ENCODE peak calls at places on chromosome 3, in four cellular contexts. H is lower leg skin, E is GM06990, B is heart right ventricle. G is an unnamed sample.

GRCh38 chr3:52848617-52849016 is 13.8 kb upstream of the MUSTN1 start:
- DNase-seq in B (no peak), E (no peak), H (peak), G (no peak)

GRCh38 chr3:13623101-13623654 is 74.3 kb downstream of the FBLN2 start:
- DNase-seq in B (no peak), H (no peak), E (no peak), G (no peak)

GRCh38 chr3:27679691-27680090 is 42.4 kb downstream of the EOMES start:
- DNase-seq in E (no peak), H (no peak), B (no peak), G (no peak)

GRCh38 chr3:187744169-187745151 is 808 bp downstream of the BCL6 start:
- DNase-seq in E (no peak), B (peak), H (no peak), G (peak)

GRCh38 chr3:146072061-146072460 is 88.9 kb downstream of the PLOD2 start:
- DNase-seq in B (no peak), H (no peak), E (no peak), G (no peak)

GRCh38 chr3:127073931-127074820 is 91.3 kb downstream of the PLXNA1 start:
- DNase-seq in B (no peak), H (no peak), E (no peak), G (no peak)

GRCh38 chr3:156317457-156317856 is 197.1 kb downstream of the KCNAB1 start:
- DNase-seq in E (no peak), H (no peak), B (no peak), G (no peak)

GRCh38 chr3:2921903-2922302 is 188.3 kb downstream of the IL5RA start:
- DNase-seq in E (peak), H (no peak), B (no peak), G (no peak)

GRCh38 chr3:152196782-152197181 is 71.9 kb upstream of the MBNL1 start:
- DNase-seq in E (peak), B (no peak), H (no peak), G (no peak)

GRCh38 chr3:49177073-49177472 is 5.7 kb downstream of the KLHDC8B start:
- DNase-seq in H (no peak), B (no peak), E (no peak), G (no peak)

GRCh38 chr3:16448691-16449090 is 64.8 kb downstream of the RFTN1 start:
- DNase-seq in E (no peak), B (peak), H (peak), G (no peak)

GRCh38 chr3:57946970-57947381 is 61.2 kb upstream of the FLNB start:
- DNase-seq in E (no peak), H (no peak), B (no peak), G (no peak)

GRCh38 chr3:170233532-170233931 is 11.3 kb downstream of the PRKCI start:
- DNase-seq in B (no peak), E (no peak), H (no peak), G (no peak)

GRCh38 chr3:49493901-49494300 is 23.8 kb downstream of the DAG1 start:
- DNase-seq in E (no peak), B (no peak), H (no peak), G (no peak)

GRCh38 chr3:129439381-129439816 is 349 bp downstream of the MBD4 start:
- DNase-seq in H (peak), E (no peak), B (no peak), G (no peak)

GRCh38 chr3:61612211-61612995 is 51.0 kb downstream of the PTPRG start:
- DNase-seq in E (no peak), H (no peak), B (no peak), G (no peak)

GRCh38 chr3:51024765-51025681 is 350.3 kb downstream of the DOCK3 start:
- DNase-seq in H (peak), B (no peak), E (no peak), G (no peak)

GRCh38 chr3:50227390-50228183 is 8.4 kb upstream of the GNAI2 start:
- DNase-seq in E (peak), H (peak), B (peak), G (peak)

GRCh38 chr3:80983753-80984152 is 777.7 kb downstream of the GBE1 start:
- DNase-seq in E (no peak), B (no peak), H (no peak), G (no peak)

GRCh38 chr3:50687916-50688315 is 13.2 kb downstream of the DOCK3 start:
- DNase-seq in H (no peak), E (no peak), B (no peak), G (no peak)

GRCh38 chr3:46406786-46407611 is at the start of the genes CCR5AS and CCRL2:
- DNase-seq in E (peak), H (peak), B (peak), G (peak)

GRCh38 chr3:72549819-72550581 is 298.2 kb downstream of the SHQ1 start:
- DNase-seq in E (peak), H (no peak), B (no peak), G (no peak)

GRCh38 chr3:114231616-114232015 is 5.8 kb downstream of the ZNF80 start:
- DNase-seq in B (no peak), E (no peak), H (no peak), G (no peak)

GRCh38 chr3:111904376-111905241 is 45.5 kb downstream of the PHLDB2 start:
- DNase-seq in H (no peak), E (no peak), B (no peak), G (no peak)

GRCh38 chr3:72092778-72093177 is 307.8 kb upstream of the PROK2 start:
- DNase-seq in E (no peak), H (no peak), B (no peak), G (no peak)

GRCh38 chr3:165770781-165771180 is 66.4 kb downstream of the BCHE start:
- DNase-seq in H (no peak), E (no peak), B (no peak), G (no peak)

GRCh38 chr3:64109438-64109837 is 86.1 kb upstream of the PSMD6 start:
- DNase-seq in B (no peak), H (no peak), E (no peak), G (no peak)

GRCh38 chr3:10950476-10951294 is 41.9 kb upstream of the SLC6A1 start:
- DNase-seq in B (no peak), H (no peak), E (no peak), G (peak)

GRCh38 chr3:150300847-150301517 is 107.1 kb upstream of the TSC22D2 start:
- DNase-seq in H (no peak), B (no peak), E (no peak), G (no peak)

DNA sequence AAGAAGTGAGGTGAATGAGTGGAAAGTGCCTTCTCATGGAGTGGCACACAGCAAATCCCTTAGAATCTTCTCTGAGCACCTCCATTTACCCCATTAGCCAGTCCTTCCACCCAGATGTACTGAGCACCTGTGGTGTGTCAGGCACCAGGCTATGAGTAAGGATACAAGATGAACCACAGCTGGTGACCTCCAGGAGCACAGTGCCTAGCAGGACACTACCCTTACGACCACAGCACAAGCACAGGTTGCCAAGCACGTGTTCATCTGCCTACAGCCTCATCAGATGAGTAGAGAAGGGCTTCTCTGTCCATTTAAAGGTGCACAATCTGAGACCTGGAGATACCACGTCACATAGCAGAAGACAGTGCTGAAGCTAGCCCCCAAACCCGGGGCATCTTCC is 6.2 kb downstream of the MYLK start:
- DNase-seq in H (no peak), B (no peak), E (no peak), G (no peak)
- TF ChIP-seq CTCF in H (no peak), B (no peak), E (no peak), G (no peak)

GRCh38 chr3:66037330-66037985 is 1.3 kb downstream of the MAGI1 start:
- DNase-seq in E (peak), B (peak), H (no peak), G (peak)
- TF ChIP-seq CTCF in E (no peak), B (peak), H (no peak), G (no peak)

GRCh38 chr3:32000877-32001276 is 19.3 kb downstream of the ZNF860 start:
- DNase-seq in E (no peak), H (no peak), B (no peak), G (no peak)
- TF ChIP-seq CTCF in E (no peak), H (no peak), B (no peak), G (no peak)

GRCh38 chr3:5787863-5788488 is 600.5 kb downstream of the EDEM1 start:
- DNase-seq in B (no peak), E (no peak), H (peak), G (no peak)
- TF ChIP-seq CTCF in B (no peak), E (peak), H (no peak), G (no peak)

GRCh38 chr3:84077479-84077878 is 881.3 kb upstream of the CADM2 start:
- DNase-seq in E (no peak), H (no peak), B (no peak), G (no peak)
- TF ChIP-seq CTCF in E (no peak), H (no peak), B (no peak), G (peak)

GRCh38 chr3:74542441-74542840 is 72.0 kb downstream of the CNTN3 start:
- DNase-seq in B (no peak), H (no peak), E (no peak), G (no peak)
- TF ChIP-seq CTCF in B (no peak), H (no peak), E (no peak), G (no peak)

GRCh38 chr3:14909250-14909649 is 38.1 kb upstream of the NR2C2 start:
- DNase-seq in B (no peak), H (no peak), E (no peak), G (no peak)

GRCh38 chr3:14911651-14912050 is 35.7 kb upstream of the NR2C2 start:
- DNase-seq in E (no peak), B (no peak), H (no peak), G (no peak)

GRCh38 chr3:14905055-14905657 is 42.2 kb upstream of the NR2C2 start:
- DNase-seq in E (no peak), B (no peak), H (no peak), G (no peak)

GRCh38 chr3:14906355-14906960 is 40.9 kb upstream of the NR2C2 start:
- DNase-seq in B (no peak), H (no peak), E (no peak), G (no peak)

DNA sequence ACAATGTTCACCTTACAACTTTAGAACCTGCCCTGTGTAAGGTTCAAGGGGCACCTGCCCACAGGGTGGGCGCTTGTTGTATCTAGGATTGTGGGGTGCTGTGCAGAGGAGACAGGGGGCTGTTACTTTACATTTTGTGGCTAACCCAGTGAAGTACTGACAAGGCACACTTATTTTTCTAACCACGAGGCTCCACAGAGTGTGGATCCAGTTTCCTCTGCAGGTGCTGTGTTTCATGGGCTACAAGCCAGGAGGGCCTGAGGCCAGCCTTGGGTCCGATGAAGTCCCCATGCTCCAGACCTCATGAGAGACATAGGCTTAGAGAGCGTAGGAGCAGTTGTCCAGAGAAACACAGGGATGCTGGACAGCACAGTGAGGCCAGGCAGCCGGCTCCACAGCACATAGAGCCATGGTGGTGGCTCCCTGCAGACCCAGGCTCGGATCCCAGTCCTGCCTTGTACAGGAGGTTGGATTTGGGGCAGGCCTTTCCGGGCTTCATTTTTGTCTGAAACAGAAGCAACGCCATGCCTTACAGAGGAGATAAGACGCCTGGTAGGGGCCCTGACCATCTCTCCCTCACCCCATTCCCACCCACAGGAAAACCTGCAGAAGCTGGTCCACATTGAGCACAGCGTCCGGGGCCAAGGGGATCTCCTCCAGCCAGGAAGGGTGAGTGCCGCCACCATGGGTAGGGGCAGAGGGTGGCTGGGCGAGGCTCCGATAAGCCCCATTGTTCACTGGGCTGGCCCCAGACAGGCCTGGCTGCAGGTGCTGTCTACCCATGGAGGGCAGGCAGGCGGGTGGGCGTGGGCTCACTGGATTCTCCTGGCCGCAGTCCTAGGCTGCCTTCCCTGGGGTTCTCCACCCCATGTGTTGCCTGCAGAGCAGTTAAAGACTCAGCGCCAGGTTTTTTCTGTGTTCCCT is 40.1 kb upstream of the NR2C2 start:
- DNase-seq in E (no peak), B (peak), H (no peak), G (no peak)
- TF ChIP-seq CTCF in E (no peak), B (no peak), H (no peak), G (no peak)

GRCh38 chr3:139020036-139020867 is 474 bp downstream of the PRR23B start:
- DNase-seq in B (no peak), H (no peak), E (no peak), G (no peak)
- TF ChIP-seq CTCF in B (no peak), H (no peak), E (no peak), G (no peak)

G was measured in endothelial cell.